ENCODE peak calls at places on chromosomes 13 and 19, in four cellular contexts. L, C, Z and E are unnamed samples.

GRCh38 chr13:53648673-53649072 is 620.1 kb downstream of the OLFM4 start:
- DNase-seq in C (no peak), L (no peak), Z (no peak), E (no peak)

GRCh38 chr13:66914155-66914554 is 316.0 kb downstream of the PCDH9 start:
- DNase-seq in L (no peak), C (peak), Z (no peak), E (peak)

GRCh38 chr19:40433391-40434216 is 7.8 kb upstream of the SERTAD1 start:
- DNase-seq in Z (peak), L (peak), C (peak), E (peak)

GRCh38 chr13:99842379-99842778 is 129.2 kb downstream of the ZIC5 start:
- DNase-seq in Z (no peak), L (no peak), C (no peak), E (no peak)

GRCh38 chr13:100440756-100441421 is 147.7 kb downstream of the GGACT start:
- DNase-seq in Z (no peak), C (peak), L (no peak), E (peak)

GRCh38 chr19:28971513-28971912 is 241.4 kb downstream of the UQCRFS1 start:
- DNase-seq in Z (no peak), C (no peak), L (no peak), E (no peak)

GRCh38 chr13:27774651-27775050 is 17.6 kb upstream of the GSX1 start:
- DNase-seq in Z (no peak), L (no peak), C (no peak), E (no peak)

GRCh38 chr13:80436571-80437169 is 95.7 kb upstream of the SPRY2 start:
- DNase-seq in Z (no peak), L (no peak), C (no peak), E (peak)

GRCh38 chr19:7705387-7706187 is 3.7 kb upstream of the FCER2 start:
- DNase-seq in Z (peak), C (no peak), L (no peak), E (no peak)

GRCh38 chr13:22505489-22505888 is 675.3 kb upstream of the SGCG start:
- DNase-seq in L (no peak), C (no peak), Z (no peak), E (no peak)

GRCh38 chr19:1417145-1417544 is 9.8 kb downstream of the DAZAP1 start:
- DNase-seq in Z (no peak), L (no peak), C (peak), E (no peak)

GRCh38 chr13:51364404-51365008 is 25.0 kb downstream of the SERPINE3 start:
- DNase-seq in C (peak), Z (no peak), L (no peak), E (peak)

GRCh38 chr13:29266743-29267142 is 328.7 kb downstream of the SLC7A1 start:
- DNase-seq in L (no peak), Z (no peak), C (no peak), E (no peak)